ENCODE peak calls at places on chromosome 10, in six cellular contexts. S is brain microvascular endothelial cell; N is upper lobe of left lung; R is CD4-positive, alpha-beta memory T cell; V is GM06990; A is neuronal stem cell. F is an unnamed sample. For H3K36me3, the result is how much of the 10 kb centered on the place peaks cover.

GRCh38 chr10:124996854-124997215 is 54.9 kb downstream of the ZRANB1 start:
- DNase-seq in A (no peak), R (no peak), N (peak), V (no peak), S (no peak), F (no peak)

GRCh38 chr10:80277567-80278250 is 11.7 kb downstream of the MAT1A start:
- DNase-seq in V (no peak), A (no peak), R (no peak), S (no peak), N (no peak), F (no peak)

GRCh38 chr10:6135039-6135438 is 46.2 kb downstream of the RBM17 start:
- DNase-seq in V (no peak), R (peak), S (no peak), N (no peak), A (no peak), F (no peak)

GRCh38 chr10:97759157-97759980 is 12.4 kb downstream of the SFRP5 start:
- DNase-seq in A (peak), R (peak), S (peak), V (no peak), N (peak), F (peak)

GRCh38 chr10:91082447-91082846 is 138.0 kb upstream of the PCGF5 start:
- DNase-seq in A (no peak), S (no peak), R (no peak), N (no peak), V (no peak), F (no peak)

GRCh38 chr10:22615819-22616499 is 98.4 kb downstream of the PIP4K2A start:
- DNase-seq in S (no peak), N (peak), V (peak), R (no peak), A (no peak), F (no peak)

GRCh38 chr10:113326160-113327111 is 226.4 kb upstream of the HABP2 start:
- DNase-seq in V (peak), A (peak), R (no peak), S (peak), N (peak), F (peak)

GRCh38 chr10:74593470-74593869 is 232.9 kb upstream of the KAT6B start:
- DNase-seq in R (no peak), S (peak), V (no peak), A (no peak), N (no peak), F (peak)

GRCh38 chr10:130834170-130834569 is 477.4 kb downstream of the TCERG1L start:
- DNase-seq in R (no peak), A (peak), S (no peak), V (no peak), N (no peak), F (no peak)

GRCh38 chr10:70512149-70512611 is 33.6 kb downstream of the PALD1 start:
- DNase-seq in A (no peak), S (no peak), N (no peak), R (no peak), V (no peak), F (peak)

GRCh38 chr10:100744136-100744979 is 1.0 kb upstream of the PAX2 start:
- DNase-seq in S (no peak), A (no peak), V (no peak), R (no peak), N (no peak), F (no peak)

GRCh38 chr10:78741541-78741940 is 327.2 kb upstream of the ZMIZ1 start:
- DNase-seq in R (no peak), A (no peak), N (no peak), S (no peak), V (no peak), F (peak)

GRCh38 chr10:114273910-114274309 is 34.9 kb downstream of the VWA2 start:
- DNase-seq in R (no peak), A (no peak), V (no peak), S (no peak), N (no peak), F (no peak)

GRCh38 chr10:128105383-128105782 is 20.8 kb downstream of the MKI67 start:
- DNase-seq in S (no peak), A (no peak), R (no peak), N (no peak), V (no peak), F (no peak)

GRCh38 chr10:23461557-23461956 is 22.7 kb downstream of the OTUD1 start:
- DNase-seq in V (no peak), R (no peak), N (no peak), S (no peak), A (no peak), F (no peak)

GRCh38 chr10:23818484-23818883 is 379.6 kb downstream of the OTUD1 start:
- DNase-seq in N (no peak), A (peak), S (no peak), V (no peak), R (no peak), F (no peak)

GRCh38 chr10:29998142-29998808 is 61.1 kb downstream of the JCAD start:
- DNase-seq in S (peak), N (peak), R (peak), A (peak), V (peak), F (peak)

GRCh38 chr10:102342958-102343357 is 52.5 kb upstream of the NFKB2 start:
- DNase-seq in V (no peak), A (no peak), R (no peak), S (peak), N (no peak), F (peak)

GRCh38 chr10:101841826-101842225 is 1.8 kb downstream of the KCNIP2 start:
- DNase-seq in N (no peak), A (no peak), R (no peak), V (no peak), S (no peak), F (no peak)

GRCh38 chr10:68870061-68870460 is 31.1 kb upstream of the DDX50 start:
- DNase-seq in S (no peak), A (no peak), N (no peak), V (no peak), R (no peak), F (no peak)

GRCh38 chr10:111455776-111456426 is 379.1 kb downstream of the ADRA2A start:
- DNase-seq in N (no peak), V (no peak), A (no peak), R (no peak), S (no peak), F (no peak)

GRCh38 chr10:114087655-114088054 is 44.0 kb downstream of the ADRB1 start:
- DNase-seq in R (no peak), S (no peak), N (no peak), V (no peak), A (no peak), F (no peak)

GRCh38 chr10:69901623-69902505 is 100.2 kb downstream of the COL13A1 start:
- DNase-seq in N (peak), V (no peak), A (peak), S (peak), R (no peak), F (peak)

GRCh38 chr10:103645141-103646054 is 151.9 kb downstream of the NEURL1 start:
- DNase-seq in S (peak), V (no peak), A (no peak), R (no peak), N (peak), F (peak)

GRCh38 chr10:103648231-103648950 is 154.9 kb downstream of the NEURL1 start:
- DNase-seq in S (no peak), R (no peak), A (no peak), N (no peak), V (no peak), F (no peak)

GRCh38 chr10:103643381-103643780 is 149.9 kb downstream of the NEURL1 start:
- DNase-seq in V (no peak), A (no peak), N (no peak), R (no peak), S (no peak), F (peak)

GRCh38 chr10:103648951-103649532 is 155.5 kb downstream of the NEURL1 start:
- DNase-seq in S (no peak), V (no peak), R (no peak), N (peak), A (no peak), F (peak)

DNA sequence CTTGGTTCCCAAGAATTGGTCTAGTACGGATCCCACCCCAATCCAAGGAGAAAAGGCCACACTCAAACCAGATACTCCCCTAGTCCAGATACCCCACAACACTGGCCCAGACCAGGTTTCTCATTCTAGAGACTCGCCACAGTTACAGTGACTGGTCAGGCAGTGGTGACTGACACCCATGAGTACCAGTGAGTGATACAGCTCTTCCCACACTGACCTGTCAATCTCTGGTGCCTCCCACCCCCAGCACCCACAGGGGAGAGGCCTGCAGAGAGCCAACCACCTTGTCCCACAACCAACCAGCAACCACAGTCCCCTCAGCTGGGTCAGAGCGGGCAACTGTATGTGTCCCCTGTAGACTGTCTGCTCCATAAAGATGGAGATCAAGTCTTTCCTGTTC is 152.8 kb downstream of the NEURL1 start:
- DNase-seq in R (no peak), A (no peak), V (no peak), N (no peak), S (no peak), F (no peak)
- H3K36me3 ChIP-seq in R (under half), A (under half), V (under half), N (under half), S (under half), F (under half)

GRCh38 chr10:132710746-132711617 is 75.0 kb downstream of the NKX6-2 start:
- DNase-seq in V (no peak), N (no peak), S (no peak), A (no peak), R (no peak), F (no peak)
- H3K36me3 ChIP-seq in V (under half), N (under half), S (under half), A (under half), R (under half), F (under half)

DNA sequence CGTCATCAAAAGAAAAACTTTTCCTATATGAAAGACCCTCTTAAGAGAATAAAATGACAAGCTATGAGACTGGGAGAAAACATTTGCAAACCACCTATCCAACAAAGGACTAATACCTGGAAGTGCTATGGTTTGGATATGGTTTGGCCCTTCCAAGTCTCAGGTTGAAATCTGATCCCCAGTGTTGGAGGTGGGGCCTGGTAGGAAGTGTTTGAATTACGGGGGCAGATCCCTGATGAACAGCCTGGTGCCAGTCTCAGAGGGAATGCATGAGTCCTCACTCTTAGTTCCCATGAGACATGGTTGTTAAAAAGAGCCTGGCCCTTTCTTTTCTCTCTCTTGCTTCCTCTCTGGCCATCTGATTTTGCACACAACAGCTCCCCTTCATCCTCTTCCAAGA is 6.3 kb downstream of the ALDH18A1 start:
- DNase-seq in R (no peak), V (no peak), A (no peak), N (no peak), S (no peak), F (no peak)
- H3K36me3 ChIP-seq in R (under half), V (under half), A (under half), N (under half), S (half or more), F (under half)

GRCh38 chr10:364267-364775 is 229.1 kb downstream of the ZMYND11 start:
- DNase-seq in S (no peak), A (no peak), V (no peak), R (no peak), N (no peak), F (no peak)
- H3K36me3 ChIP-seq in S (under half), A (under half), V (under half), R (under half), N (under half), F (half or more)

DNA sequence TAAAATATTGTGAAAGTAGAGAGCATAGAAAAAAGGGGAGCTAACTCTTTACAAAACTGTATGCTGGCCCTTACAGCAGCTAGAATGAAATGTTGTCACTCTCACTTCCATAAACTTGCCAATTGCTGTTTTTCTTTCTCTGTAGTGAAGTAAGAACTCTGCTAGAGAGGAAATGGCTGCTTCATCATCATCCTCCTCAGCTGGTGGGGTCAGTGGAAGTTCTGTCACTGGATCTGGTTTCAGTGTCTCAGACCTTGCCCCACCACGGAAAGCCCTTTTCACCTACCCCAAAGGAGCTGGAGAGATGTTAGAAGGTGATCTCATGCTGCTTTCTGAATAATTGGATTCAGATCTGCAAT is 7.6 kb upstream of the ASCC1 start:
- DNase-seq in A (no peak), V (peak), S (peak), R (no peak), N (no peak), F (peak)
- H3K36me3 ChIP-seq in A (under half), V (under half), S (under half), R (under half), N (under half), F (under half)

GRCh38 chr10:43047288-43047970 is 29.4 kb upstream of the RET start:
- DNase-seq in A (no peak), S (no peak), R (no peak), N (peak), V (no peak), F (no peak)
- H3K36me3 ChIP-seq in A (under half), S (under half), R (under half), N (under half), V (under half), F (under half)

DNA sequence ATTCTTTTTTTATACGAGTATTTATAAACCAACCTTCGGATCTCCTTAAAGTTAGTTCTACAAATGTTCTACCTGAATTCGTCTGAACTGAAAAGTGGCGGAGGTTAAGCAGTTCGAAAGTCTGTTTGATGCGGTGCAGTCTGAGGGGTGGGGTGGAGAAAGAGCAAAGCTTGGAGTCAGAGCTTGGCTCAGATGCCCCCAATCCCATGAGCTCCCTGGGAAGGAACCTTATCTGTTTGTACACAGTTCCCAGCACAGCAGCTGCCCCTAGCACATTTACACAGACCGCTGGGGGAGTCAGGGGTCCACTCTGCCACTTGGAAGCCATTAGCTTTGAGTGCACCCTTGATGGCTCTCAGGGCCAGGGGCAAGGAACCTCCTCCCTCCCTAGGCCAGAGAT is 30.8 kb downstream of the CPXM2 start:
- DNase-seq in V (no peak), R (no peak), A (no peak), S (no peak), N (no peak), F (no peak)
- H3K36me3 ChIP-seq in V (under half), R (under half), A (under half), S (under half), N (under half), F (under half)

GRCh38 chr10:18551473-18551872 is 99.9 kb downstream of the NSUN6 start:
- DNase-seq in A (no peak), R (no peak), V (no peak), N (no peak), S (no peak), F (no peak)
- H3K36me3 ChIP-seq in A (under half), R (under half), V (under half), N (under half), S (under half), F (under half)

DNA sequence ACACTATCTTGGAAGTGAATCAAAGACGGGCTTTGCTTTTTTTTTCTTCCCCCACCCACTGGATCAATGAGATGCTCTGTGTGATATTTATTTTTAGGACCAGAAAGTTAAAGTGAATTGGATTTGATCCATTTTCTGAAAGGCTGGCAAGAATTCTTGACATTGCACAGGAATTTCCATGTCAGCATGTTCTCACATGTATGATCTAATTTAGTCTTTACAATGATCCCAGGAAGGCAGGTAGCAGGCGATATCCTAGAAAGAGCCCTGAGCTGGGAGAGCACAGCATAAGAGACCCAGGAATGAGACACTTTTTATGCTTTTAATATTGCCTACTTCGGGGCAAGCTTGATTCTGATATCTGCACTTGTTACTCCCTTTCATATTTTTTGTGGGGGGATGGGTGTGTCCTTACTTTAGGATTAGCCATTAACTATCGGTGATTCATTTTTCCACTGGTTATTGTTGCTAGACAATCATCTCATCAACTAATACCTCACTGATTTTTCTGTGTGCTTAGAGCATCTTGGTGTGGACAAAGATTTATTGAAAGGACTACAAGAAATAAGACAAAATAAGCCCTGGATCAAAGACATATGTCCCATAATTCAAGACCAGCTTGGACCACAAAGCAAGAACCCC is 58.1 kb downstream of the NRP1 start:
- DNase-seq in V (no peak), R (no peak), A (no peak), N (no peak), S (no peak), F (no peak)
- H3K36me3 ChIP-seq in V (under half), R (under half), A (under half), N (under half), S (under half), F (under half)

GRCh38 chr10:15627617-15628196 is 92.0 kb downstream of the ITGA8 start:
- DNase-seq in V (no peak), S (peak), A (no peak), N (no peak), R (no peak), F (peak)

GRCh38 chr10:15624405-15625191 is 95.1 kb downstream of the ITGA8 start:
- DNase-seq in R (no peak), V (no peak), S (peak), A (no peak), N (no peak), F (no peak)

GRCh38 chr10:15625261-15625660 is 94.5 kb downstream of the ITGA8 start:
- DNase-seq in R (no peak), N (no peak), A (no peak), V (no peak), S (no peak), F (no peak)

GRCh38 chr10:15630353-15630752 is 89.4 kb downstream of the ITGA8 start:
- DNase-seq in S (no peak), V (no peak), A (no peak), R (no peak), N (no peak), F (no peak)

GRCh38 chr10:15626937-15627336 is 92.8 kb downstream of the ITGA8 start:
- DNase-seq in R (no peak), A (no peak), V (no peak), N (no peak), S (no peak), F (no peak)
- H3K36me3 ChIP-seq in R (under half), A (under half), V (under half), N (under half), S (under half), F (under half)

F was measured in IMR-90.